ENCODE peak calls at places on chromosomes 7 and 10, in five cellular contexts. M, G, R, N and F are unnamed samples. For H3K4me1, the result is how much of the 10 kb centered on the place peaks cover.

GRCh38 chr7:74379938-74380337 is 73.8 kb upstream of the GTF2IRD1 start:
- DNase-seq in N (no peak), R (no peak), M (no peak), G (peak), F (no peak)

GRCh38 chr10:95788830-95789229 is 32.9 kb downstream of the ENTPD1 start:
- DNase-seq in R (no peak), N (peak), G (no peak), M (no peak), F (no peak)

GRCh38 chr10:44051584-44052385 is 333.1 kb downstream of the CXCL12 start:
- DNase-seq in M (peak), N (peak), G (no peak), R (no peak), F (no peak)

GRCh38 chr7:4167385-4167910 is 514.6 kb upstream of the FOXK1 start:
- DNase-seq in G (no peak), M (no peak), N (no peak), R (no peak), F (no peak)

GRCh38 chr10:129955591-129956284 is 8.3 kb downstream of the EBF3 start:
- DNase-seq in R (no peak), N (no peak), G (no peak), M (no peak), F (no peak)

GRCh38 chr7:113331155-113331898 is 213.0 kb upstream of the SMIM30 start:
- DNase-seq in N (no peak), G (no peak), M (no peak), R (no peak), F (peak)

GRCh38 chr7:50650057-50650664 is 85.0 kb upstream of the DDC start:
- DNase-seq in N (no peak), G (no peak), M (no peak), R (no peak), F (no peak)

GRCh38 chr10:87518937-87519336 is 14.2 kb downstream of the MINPP1 start:
- DNase-seq in N (no peak), G (no peak), M (no peak), R (no peak), F (no peak)

GRCh38 chr10:132835848-132836233 is 49.9 kb upstream of the NKX6-2 start:
- DNase-seq in R (no peak), G (no peak), N (no peak), M (no peak), F (no peak)

GRCh38 chr10:100731603-100732596 is 13.5 kb upstream of the PAX2 start:
- DNase-seq in N (no peak), M (no peak), G (peak), R (no peak), F (no peak)

GRCh38 chr7:95772298-95772770 is at the start of gene DYNC1I1:
- DNase-seq in N (peak), M (peak), G (peak), R (peak), F (peak)

GRCh38 chr10:26997610-26998009 is 102.7 kb downstream of the ANKRD26 start:
- DNase-seq in G (no peak), R (no peak), N (no peak), M (no peak), F (no peak)

GRCh38 chr7:20030417-20030816 is 186.8 kb downstream of the MACC1 start:
- DNase-seq in M (no peak), G (no peak), R (no peak), N (peak), F (no peak)

GRCh38 chr10:120583424-120584108 is 126.5 kb downstream of the PLPP4 start:
- DNase-seq in R (no peak), G (no peak), N (no peak), M (no peak), F (no peak)

GRCh38 chr10:9305018-9305655 is 1250.6 kb downstream of the GATA3 start:
- DNase-seq in R (no peak), M (no peak), G (no peak), N (peak), F (peak)

GRCh38 chr7:47256016-47256415 is 325.9 kb downstream of the TNS3 start:
- DNase-seq in M (no peak), R (no peak), N (no peak), G (no peak), F (no peak)

GRCh38 chr7:140229591-140230516 is 53.1 kb upstream of the KDM7A start:
- DNase-seq in R (no peak), G (no peak), N (no peak), M (no peak), F (no peak)

GRCh38 chr7:39589323-39590111 is 23.3 kb downstream of the YAE1 start:
- DNase-seq in N (peak), M (no peak), G (no peak), R (no peak), F (peak)

GRCh38 chr10:97582169-97582568 is 2.0 kb upstream of the HOGA1 start:
- DNase-seq in M (no peak), N (no peak), R (no peak), G (peak), F (no peak)

GRCh38 chr7:73433924-73434700 is 534 bp downstream of the FZD9 start:
- DNase-seq in R (no peak), N (no peak), M (no peak), G (no peak), F (no peak)

GRCh38 chr7:43522406-43523156 is 60.3 kb upstream of the STK17A start:
- DNase-seq in M (no peak), N (peak), G (no peak), R (no peak), F (no peak)

GRCh38 chr7:28392289-28392688 is 20.0 kb upstream of the CREB5 start:
- DNase-seq in R (no peak), G (no peak), M (no peak), N (no peak), F (no peak)

GRCh38 chr10:17805921-17806577 is 3.1 kb upstream of the MRC1 start:
- DNase-seq in N (no peak), R (no peak), M (no peak), G (no peak), F (peak)

GRCh38 chr7:100428199-100428966 is at the start of gene ZCWPW1:
- DNase-seq in R (peak), M (peak), G (peak), N (peak), F (peak)

GRCh38 chr10:13767721-13768178 is 181.0 kb downstream of the PRPF18 start:
- DNase-seq in M (no peak), N (no peak), G (no peak), R (no peak), F (no peak)

GRCh38 chr7:93092757-93093370 is 24.9 kb downstream of the SAMD9 start:
- DNase-seq in M (no peak), R (no peak), N (peak), G (no peak), F (peak)

GRCh38 chr7:22718200-22718711 is 8.7 kb upstream of the IL6 start:
- DNase-seq in M (no peak), G (no peak), N (peak), R (no peak), F (no peak)

GRCh38 chr7:54664235-54665228 is 94.5 kb downstream of the SEC61G start:
- DNase-seq in G (peak), R (no peak), N (peak), M (peak), F (peak)

GRCh38 chr10:63761243-63761642 is 240.0 kb downstream of the REEP3 start:
- DNase-seq in G (no peak), M (no peak), R (no peak), N (no peak), F (no peak)

DNA sequence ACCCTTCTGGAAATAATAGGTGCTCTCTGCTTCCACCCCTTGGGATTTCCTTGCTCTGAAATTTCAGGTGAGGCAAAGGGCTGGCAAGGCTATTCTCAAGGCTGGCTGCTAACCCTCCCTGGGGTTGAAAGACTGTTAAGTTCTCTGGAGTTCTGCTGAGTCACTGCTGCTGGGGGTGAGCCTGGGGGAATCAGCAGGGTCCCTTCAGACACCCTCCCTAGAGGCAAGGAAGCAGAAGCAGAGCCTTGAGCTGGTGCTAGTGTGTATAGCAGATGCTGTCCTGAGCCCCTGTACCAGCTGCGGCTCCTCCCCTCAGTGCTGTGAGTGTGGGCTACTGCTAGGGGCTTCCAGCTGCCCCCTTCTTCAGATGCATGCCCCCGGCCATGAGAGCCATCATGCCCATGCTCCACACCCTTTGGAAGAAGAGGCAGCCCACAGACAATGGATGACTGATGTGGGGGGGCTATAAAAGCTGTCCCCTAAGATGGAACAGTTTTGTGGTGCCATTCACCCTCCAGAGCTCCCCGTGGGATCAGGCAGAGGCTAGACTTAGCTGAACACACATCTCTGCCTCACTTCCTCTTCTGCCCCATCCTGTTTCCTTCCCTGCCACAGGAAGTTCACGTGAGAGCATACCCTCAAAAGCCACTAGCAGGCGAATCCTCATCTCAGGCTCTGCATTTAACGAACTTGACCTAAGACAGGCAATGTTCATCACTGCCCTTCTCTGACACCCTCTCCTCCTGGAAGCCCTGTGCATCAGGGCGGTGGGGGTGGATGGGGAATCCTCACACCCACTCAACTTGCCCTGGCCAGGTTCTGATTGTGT is 91.8 kb downstream of the SH3PXD2A start:
- DNase-seq in G (no peak), M (no peak), N (no peak), R (no peak), F (peak)
- H3K4me1 ChIP-seq in G (under half), M (half or more), N (under half), R (under half), F (under half)

GRCh38 chr10:123140164-123140982 is 4.6 kb downstream of the HMX3 start:
- DNase-seq in G (peak), R (peak), N (no peak), M (no peak), F (no peak)
- H3K4me1 ChIP-seq in G (under half), R (under half), N (under half), M (under half), F (under half)

GRCh38 chr7:107920048-107920772 is 29.2 kb downstream of the DLD start:
- DNase-seq in N (peak), G (no peak), M (no peak), R (no peak), F (no peak)
- H3K4me1 ChIP-seq in N (under half), G (under half), M (under half), R (under half), F (under half)

GRCh38 chr10:516766-517165 is 172.7 kb downstream of the DIP2C start:
- DNase-seq in R (no peak), G (peak), M (no peak), N (no peak), F (no peak)
- H3K4me1 ChIP-seq in R (under half), G (under half), M (under half), N (under half), F (under half)

GRCh38 chr10:72000073-72001025 is 36.2 kb downstream of the CHST3 start:
- DNase-seq in G (no peak), R (no peak), N (no peak), M (no peak), F (no peak)

GRCh38 chr10:71996598-71997371 is 32.6 kb downstream of the CHST3 start:
- DNase-seq in M (no peak), G (no peak), N (no peak), R (no peak), F (no peak)

GRCh38 chr10:71998840-71999194 is 34.6 kb downstream of the CHST3 start:
- DNase-seq in M (peak), N (peak), R (peak), G (peak), F (peak)

GRCh38 chr10:71999360-72000072 is 35.3 kb downstream of the CHST3 start:
- DNase-seq in M (peak), G (peak), N (peak), R (peak), F (peak)

GRCh38 chr10:71998119-71998839 is 34.1 kb downstream of the CHST3 start:
- DNase-seq in G (no peak), M (no peak), R (no peak), N (no peak), F (no peak)
- H3K4me1 ChIP-seq in G (under half), M (half or more), R (under half), N (under half), F (under half)